ENCODE peak calls at places on chromosomes 7 and 10, in five cellular contexts. L is left ventricle myocardium inferior, H is choroid plexus epithelial cell, F is WERI-Rb-1, C is cardiac fibroblast. V is an unnamed sample.

GRCh38 chr7:148478551-148478950 is 112.0 kb upstream of the C7orf33 start:
- DNase-seq in L (no peak), H (no peak), F (no peak), C (no peak), V (no peak)

GRCh38 chr10:71090330-71090729 is 122.0 kb upstream of the UNC5B start:
- DNase-seq in L (no peak), H (no peak), F (peak; percentile 3), C (no peak), V (no peak)

GRCh38 chr10:6204341-6205191 is 1.8 kb downstream of the PFKFB3 start:
- DNase-seq in L (peak; percentile 53), H (peak; percentile 75), F (no peak), C (peak; percentile 89), V (peak; percentile 85)

GRCh38 chr10:15035385-15036301 is 8.1 kb upstream of the OLAH start:
- DNase-seq in L (peak; percentile 21), H (peak; percentile 97), F (no peak), C (peak; percentile 80), V (peak; percentile 31)

GRCh38 chr10:31320598-31321211 is 1.7 kb downstream of the ZEB1 start:
- DNase-seq in L (peak; percentile 53), H (peak; percentile 64), F (peak; percentile 14), C (peak; percentile 65), V (peak; percentile 48)

GRCh38 chr10:62554632-62555199 is 180.5 kb downstream of the ZNF365 start:
- DNase-seq in L (no peak), H (peak; percentile 85), F (peak; percentile 50), C (peak; percentile 82), V (peak; percentile 69)

GRCh38 chr10:130623680-130624271 is 487.6 kb downstream of the GLRX3 start:
- DNase-seq in L (no peak), H (no peak), F (no peak), C (no peak), V (no peak)

GRCh38 chr7:151086802-151087246 is 549 bp downstream of the AGAP3 start:
- DNase-seq in L (no peak), H (peak; percentile 45), F (no peak), C (peak; percentile 47), V (peak; percentile 46)

GRCh38 chr7:20542594-20542993 is 72.9 kb upstream of the ABCB5 start:
- DNase-seq in L (peak; percentile 28), H (peak; percentile 18), F (no peak), C (peak; percentile 68), V (peak; percentile 27)

GRCh38 chr10:116466715-116467422 is 39.2 kb downstream of the PNLIPRP3 start:
- DNase-seq in L (no peak), H (no peak), F (no peak), C (no peak), V (no peak)

GRCh38 chr10:95236068-95236903 is 42.2 kb downstream of the ACSM6 start:
- DNase-seq in L (no peak), H (peak; percentile 59), F (no peak), C (peak; percentile 66), V (peak; percentile 79)

GRCh38 chr7:156665101-156665500 is 24.5 kb downstream of the RNF32 start:
- DNase-seq in L (no peak), H (peak; percentile 28), F (no peak), C (peak; percentile 22), V (no peak)

GRCh38 chr7:3943265-3943664 is 642.2 kb downstream of the SDK1 start:
- DNase-seq in L (no peak), H (no peak), F (no peak), C (no peak), V (no peak)

GRCh38 chr7:22430457-22430856 is 69.5 kb downstream of the STEAP1B start:
- DNase-seq in L (no peak), H (peak; percentile 95), F (no peak), C (peak; percentile 92), V (peak; percentile 76)

GRCh38 chr7:100875356-100875751 is 451 bp downstream of the SRRT start:
- DNase-seq in L (peak; percentile 45), H (no peak), F (no peak), C (no peak), V (no peak)

GRCh38 chr7:101817031-101817929 is at the start of gene CUX1:
- DNase-seq in L (no peak), H (no peak), F (no peak), C (no peak), V (no peak)

GRCh38 chr7:27576360-27576944 is 86.2 kb downstream of the HIBADH start:
- DNase-seq in L (no peak), H (peak; percentile 65), F (no peak), C (peak; percentile 64), V (peak; percentile 58)

GRCh38 chr7:500521-501420 is 18.9 kb downstream of the PDGFA start:
- DNase-seq in L (peak; percentile 13), H (no peak), F (peak; percentile 48), C (no peak), V (no peak)

GRCh38 chr7:84264341-84264740 is 69.8 kb upstream of the SEMA3A start:
- DNase-seq in L (no peak), H (no peak), F (no peak), C (no peak), V (peak; percentile 14)

GRCh38 chr10:26025500-26025899 is 91.5 kb downstream of the MYO3A start:
- DNase-seq in L (no peak), H (no peak), F (no peak), C (no peak), V (no peak)

GRCh38 chr10:96705134-96705533 is 15.2 kb downstream of the PIK3AP1 start:
- DNase-seq in L (no peak), H (no peak), F (no peak), C (no peak), V (no peak)

GRCh38 chr10:31194986-31195385 is 124.0 kb upstream of the ZEB1 start:
- DNase-seq in L (no peak), H (peak; percentile 62), F (no peak), C (no peak), V (no peak)

GRCh38 chr7:31443457-31443856 is 70.4 kb upstream of the ITPRID1 start:
- DNase-seq in L (no peak), H (peak; percentile 42), F (no peak), C (peak; percentile 53), V (peak; percentile 48)

GRCh38 chr10:43075612-43076003 is 1.3 kb upstream of the RET start:
- DNase-seq in L (no peak), H (no peak), F (peak; percentile 20), C (peak; percentile 9), V (no peak)

GRCh38 chr7:151736403-151736909 is 140.5 kb downstream of the PRKAG2 start:
- DNase-seq in L (peak; percentile 72), H (peak; percentile 98), F (peak; percentile 53), C (peak; percentile 95), V (peak; percentile 93)

GRCh38 chr7:121442845-121443244 is 46.7 kb upstream of the FAM3C start:
- DNase-seq in L (no peak), H (no peak), F (no peak), C (no peak), V (no peak)

GRCh38 chr10:35552622-35553342 is 52.4 kb upstream of the GJD4 start:
- DNase-seq in L (no peak), H (peak; percentile 46), F (no peak), C (peak; percentile 53), V (no peak)

GRCh38 chr10:76649723-76650127 is 987.9 kb downstream of the KCNMA1 start:
- DNase-seq in L (no peak), H (peak; percentile 51), F (no peak), C (peak; percentile 54), V (peak; percentile 86)

GRCh38 chr7:100632951-100633717 is 8.2 kb downstream of the TFR2 start:
- DNase-seq in L (no peak), H (peak; percentile 12), F (peak; percentile 68), C (peak; percentile 23), V (peak; percentile 24)

GRCh38 chr7:119999743-120000475 is 273.1 kb upstream of the KCND2 start:
- DNase-seq in L (no peak), H (peak; percentile 33), F (no peak), C (peak; percentile 68), V (no peak)

GRCh38 chr10:17113346-17113745 is 16.3 kb downstream of the CUBN start:
- DNase-seq in L (no peak), H (no peak), F (no peak), C (no peak), V (peak; percentile 11)

GRCh38 chr10:17116193-17116592 is 13.4 kb downstream of the CUBN start:
- DNase-seq in L (no peak), H (no peak), F (peak; percentile 29), C (no peak), V (no peak)

GRCh38 chr10:17113889-17114288 is 15.7 kb downstream of the CUBN start:
- DNase-seq in L (peak; percentile 19), H (peak; percentile 68), F (no peak), C (peak; percentile 47), V (peak; percentile 67)

GRCh38 chr10:17112566-17112965 is 17.0 kb downstream of the CUBN start:
- DNase-seq in L (no peak), H (no peak), F (no peak), C (no peak), V (no peak)

GRCh38 chr10:17115683-17116082 is 13.9 kb downstream of the CUBN start:
- DNase-seq in L (no peak), H (peak; percentile 53), F (no peak), C (peak; percentile 49), V (peak; percentile 51)
- TF ChIP-seq CTCF in L (no peak), H (peak; percentile 35), F (no peak), C (no peak), V (peak; percentile 24)

DNA sequence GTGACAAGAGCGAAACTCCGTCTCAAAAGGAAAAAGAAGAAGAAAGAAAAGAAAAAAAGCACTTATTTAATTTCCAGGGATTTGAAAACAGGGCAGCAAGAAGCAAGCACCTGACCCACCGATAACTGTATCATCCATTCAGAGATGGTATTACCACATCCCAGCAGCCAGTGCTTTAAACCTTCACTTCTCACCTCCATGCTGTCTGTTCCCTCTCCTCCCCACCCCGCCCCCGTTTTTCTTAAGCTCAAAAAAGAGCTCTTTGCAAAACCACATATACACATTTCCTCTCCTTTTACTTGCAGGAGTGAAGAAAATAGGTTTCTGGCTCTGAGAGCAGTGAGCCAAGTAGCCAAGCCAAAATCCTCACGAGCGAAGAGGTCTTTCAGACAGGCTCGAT is 2.2 kb downstream of the STOX1 start:
- DNase-seq in L (no peak), H (no peak), F (no peak), C (no peak), V (no peak)
- H3K4me3 ChIP-seq in L (no peak overlapping the region), H (no peak overlapping the region), F (no peak overlapping the region), C (no peak overlapping the region), V (no peak overlapping the region)

DNA sequence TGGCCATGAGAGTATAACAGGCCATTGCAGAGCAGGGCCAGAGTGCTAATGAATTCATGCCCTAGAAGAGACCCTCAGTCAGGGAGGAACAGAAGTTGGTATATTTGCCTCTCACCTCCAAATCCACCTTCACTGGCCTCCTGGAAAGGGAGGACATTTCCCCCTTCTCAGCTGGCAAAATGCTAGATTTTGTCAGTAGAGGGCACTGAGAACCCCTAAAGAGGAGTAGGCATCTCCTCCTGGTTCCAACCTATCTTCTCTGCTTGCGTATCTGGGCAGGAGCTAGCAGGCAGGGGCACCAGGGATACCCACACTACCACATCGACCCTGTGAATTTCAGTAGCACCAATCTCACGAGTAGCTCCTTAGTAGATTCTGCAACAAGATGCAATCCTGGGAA is 79.8 kb upstream of the GHITM start:
- DNase-seq in L (no peak), H (no peak), F (no peak), C (no peak), V (no peak)
- TF ChIP-seq CTCF in L (no peak), H (no peak), F (peak; percentile 19), C (no peak), V (peak; percentile 2)

DNA sequence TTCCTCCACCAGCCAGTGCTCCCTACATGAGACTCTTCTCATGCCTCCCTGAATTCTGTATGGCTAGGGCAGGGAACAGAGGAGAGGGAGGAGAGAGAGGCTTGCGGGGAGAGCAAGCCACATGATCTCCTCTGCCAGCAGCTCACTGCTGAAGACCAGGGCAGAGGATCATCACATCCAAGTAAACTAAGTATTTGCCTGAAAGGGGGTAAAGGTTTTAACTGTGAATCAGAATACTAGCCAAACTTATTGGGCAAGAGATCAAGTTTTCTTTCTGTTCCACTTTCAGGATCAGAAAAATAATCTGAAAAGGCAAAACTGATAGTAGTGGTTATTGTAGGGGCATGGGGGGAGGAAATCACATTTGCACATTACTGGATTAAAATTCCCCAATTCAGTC is 17.8 kb upstream of the ERCC6 start:
- DNase-seq in L (no peak), H (no peak), F (no peak), C (no peak), V (peak; percentile 27)
- H3K4me3 ChIP-seq in L (no peak overlapping the region), H (no peak overlapping the region), F (no peak overlapping the region), C (no peak overlapping the region), V (no peak overlapping the region)

V was measured in fibroblast of mammary gland.